ENCODE peak calls at places on chromosome 1, in eight cellular contexts. W is esophagus squamous epithelium, G is progenitor cell of endocrine pancreas, V is prostate gland, R is BJ, S is H1, Q is AG09309, X is MCF 10A. D is an unnamed sample.

GRCh38 chr1:63779338-63779819 is 5.6 kb downstream of the ROR1 start:
- DNase-seq in G (no peak), R (peak; percentile 47), S (no peak), Q (no peak), W (no peak), X (no peak), V (no peak), D (no peak)

GRCh38 chr1:150263549-150263948 is 5.3 kb downstream of the APH1A start:
- DNase-seq in X (no peak), Q (no peak), R (no peak), G (no peak), W (no peak), S (no peak), V (no peak), D (no peak)

GRCh38 chr1:156848461-156849150 is 10.3 kb downstream of the INSRR start:
- DNase-seq in V (peak; percentile 8), W (no peak), G (no peak), S (no peak), Q (no peak), X (no peak), R (no peak), D (no peak)

GRCh38 chr1:7346070-7346596 is 425.0 kb upstream of the VAMP3 start:
- DNase-seq in V (no peak), X (no peak), W (no peak), G (no peak), S (no peak), R (no peak), Q (no peak), D (no peak)

GRCh38 chr1:203165800-203166161 is 9.8 kb downstream of the MYBPH start:
- DNase-seq in S (no peak), V (no peak), W (no peak), G (no peak), R (no peak), X (no peak), Q (no peak), D (no peak)

GRCh38 chr1:57281324-57281723 is 142.5 kb downstream of the DAB1 start:
- DNase-seq in V (no peak), W (no peak), R (no peak), Q (no peak), G (no peak), S (no peak), X (no peak), D (no peak)

GRCh38 chr1:81682490-81682889 is 118.2 kb upstream of the ADGRL2 start:
- DNase-seq in R (no peak), S (peak; percentile 51), V (no peak), Q (no peak), X (no peak), G (no peak), W (no peak), D (no peak)

GRCh38 chr1:22841754-22842370 is 130.8 kb downstream of the LACTBL1 start:
- DNase-seq in X (no peak), V (no peak), G (no peak), W (no peak), S (no peak), Q (no peak), R (no peak), D (no peak)

GRCh38 chr1:232178191-232178590 is 451.7 kb downstream of the SIPA1L2 start:
- DNase-seq in G (no peak), W (no peak), R (no peak), V (no peak), Q (no peak), X (no peak), S (no peak), D (no peak)
- TF ChIP-seq CTCF in G (no peak), W (no peak), R (no peak), V (no peak), Q (no peak), X (no peak), S (no peak), D (no peak)

GRCh38 chr1:85494957-85495266 is 30.0 kb upstream of the DDAH1 start:
- DNase-seq in V (peak; percentile 54), R (no peak), S (no peak), G (no peak), X (peak; percentile 79), W (no peak), Q (no peak), D (no peak)
- TF ChIP-seq CTCF in V (peak; percentile 41), R (peak; percentile 31), S (peak; percentile 33), G (no peak), X (peak; percentile 61), W (no peak), Q (peak; percentile 23), D (no peak)

DNA sequence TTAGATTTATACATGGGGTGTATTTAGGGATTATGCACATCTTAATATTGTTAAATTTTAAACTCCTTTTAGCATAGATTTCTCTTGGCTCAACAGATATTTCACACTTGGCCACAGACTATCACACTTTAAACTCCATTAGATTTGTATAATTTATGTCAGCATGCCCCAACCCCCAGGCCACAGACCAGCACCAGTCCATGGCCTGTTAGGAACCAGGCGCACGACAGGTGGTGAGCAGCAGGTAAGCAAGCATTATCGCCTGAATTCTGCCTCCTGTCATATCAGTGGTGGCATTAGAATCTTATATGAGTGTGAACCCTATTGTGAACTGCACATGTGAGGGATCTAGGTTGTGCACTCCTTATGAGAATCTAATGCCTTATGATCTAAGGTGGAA is 34.8 kb downstream of the SUCO start:
- DNase-seq in X (no peak), V (no peak), W (no peak), Q (no peak), G (no peak), S (no peak), R (no peak), D (no peak)
- TF ChIP-seq CTCF in X (no peak), V (no peak), W (no peak), Q (no peak), G (no peak), S (no peak), R (no peak), D (no peak)

GRCh38 chr1:201767339-201767738 is 61.6 kb upstream of the IPO9 start:
- DNase-seq in X (no peak), V (no peak), S (no peak), W (no peak), G (no peak), R (no peak), Q (no peak), D (no peak)
- TF ChIP-seq CTCF in X (no peak), V (no peak), S (no peak), W (no peak), G (no peak), R (no peak), Q (no peak), D (no peak)

DNA sequence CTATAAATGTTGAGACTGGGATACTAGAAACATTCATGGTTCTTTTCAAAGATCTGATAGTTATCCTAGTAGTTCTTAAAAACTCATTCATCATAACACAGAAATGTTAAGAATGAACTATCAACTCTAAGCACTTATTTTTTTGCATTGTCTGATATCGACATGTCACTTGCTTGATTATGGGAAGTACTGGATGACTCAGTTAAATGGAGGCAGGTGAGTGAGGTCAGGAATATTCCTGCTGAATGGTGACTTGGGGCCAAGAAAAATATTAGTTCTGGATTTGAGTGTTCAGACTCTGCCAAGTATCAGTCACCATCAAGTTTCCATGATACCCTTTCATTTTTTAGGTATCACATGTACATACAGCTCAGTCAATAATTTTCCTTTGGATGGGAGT is 63.6 kb downstream of the NEK7 start:
- DNase-seq in X (peak; percentile 97), W (no peak), G (no peak), R (peak; percentile 26), V (no peak), S (no peak), Q (peak; percentile 61), D (no peak)
- TF ChIP-seq CTCF in X (no peak), W (no peak), G (no peak), R (no peak), V (no peak), S (no peak), Q (no peak), D (no peak)

GRCh38 chr1:54069792-54070548 is 16.6 kb downstream of the TCEANC2 start:
- DNase-seq in G (no peak), Q (no peak), R (no peak), X (peak; percentile 51), V (no peak), S (no peak), W (no peak), D (no peak)
- TF ChIP-seq CTCF in G (peak; percentile 70), Q (peak; percentile 74), R (peak; percentile 77), X (peak; percentile 75), V (peak; percentile 93), S (peak; percentile 60), W (no peak), D (no peak)

DNA sequence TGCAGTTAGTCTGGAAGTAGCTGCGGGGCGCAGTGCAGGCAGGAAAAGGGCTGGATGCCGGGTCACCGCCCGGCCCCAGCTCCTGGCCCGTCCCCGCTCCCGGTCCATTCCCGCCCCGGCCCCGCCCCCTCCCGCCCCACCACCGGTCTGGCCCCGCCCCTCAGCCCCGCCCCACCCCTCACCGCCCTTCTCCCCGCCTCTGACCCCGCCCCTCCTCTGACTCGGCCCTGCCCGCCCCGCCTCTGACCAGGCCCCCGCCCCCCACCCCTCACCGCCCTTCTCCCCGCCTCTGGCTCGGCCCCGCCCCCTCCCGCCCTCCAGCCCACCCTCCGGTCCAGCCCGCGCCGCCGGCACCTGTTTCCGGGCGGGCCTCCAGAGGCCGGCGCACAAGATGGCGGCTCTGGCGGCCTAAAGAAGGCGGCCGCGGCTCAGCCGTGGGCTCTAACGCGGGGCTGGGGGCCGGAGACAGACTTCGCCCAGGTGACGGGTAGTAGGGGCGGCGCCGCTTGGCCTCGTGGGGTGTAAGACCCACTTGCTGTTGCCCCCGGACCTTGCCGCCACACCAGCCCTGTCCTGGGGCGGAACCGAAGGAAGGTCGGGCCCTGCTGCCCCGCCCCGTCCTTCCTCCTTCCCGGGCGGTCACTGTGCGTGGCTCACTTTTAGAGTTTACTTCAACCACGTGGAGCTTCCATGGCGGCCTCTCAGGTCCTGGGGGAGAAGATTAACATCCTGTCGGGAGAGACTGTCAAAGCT is at the start of gene UBIAD1:
- DNase-seq in S (peak; percentile 64), W (peak; percentile 49), R (no peak), G (peak; percentile 61), X (peak; percentile 86), Q (peak; percentile 35), V (peak; percentile 81), D (peak; percentile 64)
- TF ChIP-seq CTCF in S (peak; percentile 14), W (no peak), R (peak; percentile 35), G (no peak), X (no peak), Q (no peak), V (no peak), D (no peak)

GRCh38 chr1:160981584-160982411 is 27.2 kb upstream of the ITLN2 start:
- DNase-seq in V (no peak), G (no peak), Q (no peak), S (peak; percentile 58), R (no peak), W (no peak), X (no peak), D (no peak)
- TF ChIP-seq CTCF in V (no peak), G (peak; percentile 6), Q (no peak), S (no peak), R (no peak), W (no peak), X (no peak), D (no peak)